ENCODE peak calls at places on chromosome 10, in six cellular contexts. One of them, this sample, is unnamed.

GRCh38 chr10:24721254-24722106 is 2.2 kb downstream of the ARHGAP21 start:
- DNase-seq in hepatocyte: peak; percentile 47
- DNase-seq in PC-9: peak; percentile 34
- DNase-seq in heart right ventricle: peak; percentile 39
- DNase-seq in heart left ventricle: peak; percentile 17
- DNase-seq in esophagus squamous epithelium: no peak
- DNase-seq in this sample: peak; percentile 47

GRCh38 chr10:50615654-50616053 is 8.1 kb downstream of the SGMS1 start:
- DNase-seq in hepatocyte: no peak
- DNase-seq in PC-9: no peak
- DNase-seq in heart right ventricle: no peak
- DNase-seq in heart left ventricle: no peak
- DNase-seq in esophagus squamous epithelium: no peak
- DNase-seq in this sample: no peak

GRCh38 chr10:113407218-113407617 is 145.6 kb upstream of the HABP2 start:
- DNase-seq in hepatocyte: no peak
- DNase-seq in PC-9: no peak
- DNase-seq in heart right ventricle: no peak
- DNase-seq in heart left ventricle: no peak
- DNase-seq in esophagus squamous epithelium: no peak
- DNase-seq in this sample: no peak

GRCh38 chr10:50219200-50219599 is 32.1 kb downstream of the ASAH2 start:
- DNase-seq in hepatocyte: no peak
- DNase-seq in PC-9: no peak
- DNase-seq in heart right ventricle: no peak
- DNase-seq in heart left ventricle: no peak
- DNase-seq in esophagus squamous epithelium: no peak
- DNase-seq in this sample: no peak

GRCh38 chr10:21758239-21758638 is 224.2 kb downstream of the MLLT10 start:
- DNase-seq in hepatocyte: no peak
- DNase-seq in PC-9: no peak
- DNase-seq in heart right ventricle: no peak
- DNase-seq in heart left ventricle: no peak
- DNase-seq in esophagus squamous epithelium: no peak
- DNase-seq in this sample: no peak

GRCh38 chr10:33617381-33617780 is 282.9 kb upstream of the NRP1 start:
- DNase-seq in hepatocyte: peak; percentile 8
- DNase-seq in PC-9: no peak
- DNase-seq in heart right ventricle: no peak
- DNase-seq in heart left ventricle: no peak
- DNase-seq in esophagus squamous epithelium: no peak
- DNase-seq in this sample: no peak

GRCh38 chr10:119190353-119190752 is 11.7 kb upstream of the PRDX3 start:
- DNase-seq in hepatocyte: peak; percentile 70
- DNase-seq in PC-9: no peak
- DNase-seq in heart right ventricle: no peak
- DNase-seq in heart left ventricle: no peak
- DNase-seq in esophagus squamous epithelium: no peak
- DNase-seq in this sample: no peak

GRCh38 chr10:96765406-96766240 is 45.3 kb upstream of the PIK3AP1 start:
- DNase-seq in hepatocyte: peak; percentile 83
- DNase-seq in PC-9: peak; percentile 49
- DNase-seq in heart right ventricle: peak; percentile 69
- DNase-seq in heart left ventricle: peak; percentile 38
- DNase-seq in esophagus squamous epithelium: no peak
- DNase-seq in this sample: peak; percentile 65

GRCh38 chr10:128958881-128959690 is 508.0 kb upstream of the MGMT start:
- DNase-seq in hepatocyte: no peak
- DNase-seq in PC-9: no peak
- DNase-seq in heart right ventricle: no peak
- DNase-seq in heart left ventricle: no peak
- DNase-seq in esophagus squamous epithelium: no peak
- DNase-seq in this sample: no peak

GRCh38 chr10:87734987-87735827 is 75.5 kb downstream of the PAPSS2 start:
- DNase-seq in hepatocyte: peak; percentile 56
- DNase-seq in PC-9: peak; percentile 6
- DNase-seq in heart right ventricle: no peak
- DNase-seq in heart left ventricle: peak; percentile 34
- DNase-seq in esophagus squamous epithelium: no peak
- DNase-seq in this sample: peak; percentile 53

GRCh38 chr10:97937054-97937453 is 87.4 kb downstream of the GOLGA7B start:
- DNase-seq in hepatocyte: no peak
- DNase-seq in PC-9: no peak
- DNase-seq in heart right ventricle: no peak
- DNase-seq in heart left ventricle: no peak
- DNase-seq in esophagus squamous epithelium: no peak
- DNase-seq in this sample: no peak

GRCh38 chr10:97475936-97476594 is 22.2 kb downstream of the MMS19 start:
- DNase-seq in hepatocyte: no peak
- DNase-seq in PC-9: no peak
- DNase-seq in heart right ventricle: no peak
- DNase-seq in heart left ventricle: no peak
- DNase-seq in esophagus squamous epithelium: no peak
- DNase-seq in this sample: no peak

GRCh38 chr10:132094581-132095234 is 29.0 kb downstream of the JAKMIP3 start:
- DNase-seq in hepatocyte: peak; percentile 6
- DNase-seq in PC-9: peak; percentile 78
- DNase-seq in heart right ventricle: no peak
- DNase-seq in heart left ventricle: no peak
- DNase-seq in esophagus squamous epithelium: no peak
- DNase-seq in this sample: no peak

GRCh38 chr10:21336476-21337170 is 188.9 kb downstream of the SKIDA1 start:
- DNase-seq in hepatocyte: peak; percentile 86
- DNase-seq in PC-9: peak; percentile 81
- DNase-seq in heart right ventricle: no peak
- DNase-seq in heart left ventricle: peak; percentile 63
- DNase-seq in esophagus squamous epithelium: no peak
- DNase-seq in this sample: peak; percentile 58

GRCh38 chr10:48390933-48391845 is 84.7 kb downstream of the MAPK8 start:
- DNase-seq in hepatocyte: no peak
- DNase-seq in PC-9: no peak
- DNase-seq in heart right ventricle: no peak
- DNase-seq in heart left ventricle: no peak
- DNase-seq in esophagus squamous epithelium: no peak
- DNase-seq in this sample: no peak

GRCh38 chr10:76839276-76839675 is 798.3 kb downstream of the KCNMA1 start:
- DNase-seq in hepatocyte: no peak
- DNase-seq in PC-9: no peak
- DNase-seq in heart right ventricle: no peak
- DNase-seq in heart left ventricle: no peak
- DNase-seq in esophagus squamous epithelium: no peak
- DNase-seq in this sample: no peak

GRCh38 chr10:76577455-76577854 is 1060.2 kb downstream of the KCNMA1 start:
- DNase-seq in hepatocyte: no peak
- DNase-seq in PC-9: no peak
- DNase-seq in heart right ventricle: no peak
- DNase-seq in heart left ventricle: no peak
- DNase-seq in esophagus squamous epithelium: no peak
- DNase-seq in this sample: no peak

GRCh38 chr10:33801705-33802104 is 467.2 kb upstream of the NRP1 start:
- DNase-seq in hepatocyte: peak; percentile 45
- DNase-seq in PC-9: peak; percentile 54
- DNase-seq in heart right ventricle: no peak
- DNase-seq in heart left ventricle: no peak
- DNase-seq in esophagus squamous epithelium: no peak
- DNase-seq in this sample: no peak

GRCh38 chr10:77682408-77683087 is 44.9 kb upstream of the KCNMA1 start:
- DNase-seq in hepatocyte: no peak
- DNase-seq in PC-9: no peak
- DNase-seq in heart right ventricle: no peak
- DNase-seq in heart left ventricle: no peak
- DNase-seq in esophagus squamous epithelium: no peak
- DNase-seq in this sample: no peak

GRCh38 chr10:3231951-3232730 is 59.6 kb upstream of the PITRM1 start:
- DNase-seq in hepatocyte: no peak
- DNase-seq in PC-9: no peak
- DNase-seq in heart right ventricle: no peak
- DNase-seq in heart left ventricle: no peak
- DNase-seq in esophagus squamous epithelium: no peak
- DNase-seq in this sample: no peak

GRCh38 chr10:34916368-34916767 is 101.3 kb upstream of the PARD3 start:
- DNase-seq in hepatocyte: no peak
- DNase-seq in PC-9: no peak
- DNase-seq in heart right ventricle: no peak
- DNase-seq in heart left ventricle: no peak
- DNase-seq in esophagus squamous epithelium: no peak
- DNase-seq in this sample: no peak

GRCh38 chr10:120981601-120982381 is 130.6 kb downstream of the WDR11 start:
- DNase-seq in hepatocyte: no peak
- DNase-seq in PC-9: no peak
- DNase-seq in heart right ventricle: no peak
- DNase-seq in heart left ventricle: no peak
- DNase-seq in esophagus squamous epithelium: no peak
- DNase-seq in this sample: no peak

GRCh38 chr10:52539463-52539862 is 225.4 kb downstream of the DKK1 start:
- DNase-seq in hepatocyte: no peak
- DNase-seq in PC-9: peak; percentile 26
- DNase-seq in heart right ventricle: no peak
- DNase-seq in heart left ventricle: no peak
- DNase-seq in esophagus squamous epithelium: no peak
- DNase-seq in this sample: no peak

GRCh38 chr10:70835895-70836294 is 20.1 kb downstream of the SGPL1 start:
- DNase-seq in hepatocyte: no peak
- DNase-seq in PC-9: no peak
- DNase-seq in heart right ventricle: no peak
- DNase-seq in heart left ventricle: no peak
- DNase-seq in esophagus squamous epithelium: no peak
- DNase-seq in this sample: no peak

GRCh38 chr10:108307250-108307924 is 1142.9 kb upstream of the SORCS1 start:
- DNase-seq in hepatocyte: no peak
- DNase-seq in PC-9: no peak
- DNase-seq in heart right ventricle: no peak
- DNase-seq in heart left ventricle: no peak
- DNase-seq in esophagus squamous epithelium: no peak
- DNase-seq in this sample: no peak

DNA sequence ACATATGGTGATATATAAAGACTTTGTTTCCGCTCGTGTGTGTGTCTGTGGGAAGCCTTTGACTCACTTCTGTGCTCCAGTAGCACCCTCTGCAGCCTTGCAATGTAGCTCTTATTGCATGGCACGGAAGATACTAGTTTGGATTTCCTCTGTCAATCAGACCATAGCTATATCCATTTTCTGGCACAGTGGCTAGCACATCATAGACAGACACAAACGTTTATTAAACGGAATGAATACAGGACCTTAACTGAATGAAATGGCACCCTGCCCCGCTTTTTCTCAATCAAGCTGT is 124.0 kb upstream of the PTPN20 start:
- DNase-seq in hepatocyte: peak; percentile 52
- DNase-seq in PC-9: peak; percentile 34
- DNase-seq in heart right ventricle: no peak
- DNase-seq in heart left ventricle: peak; percentile 11
- DNase-seq in esophagus squamous epithelium: no peak
- DNase-seq in this sample: no peak
- TF ChIP-seq CTCF in hepatocyte: peak; percentile 37
- TF ChIP-seq CTCF in PC-9: no peak
- TF ChIP-seq CTCF in heart right ventricle: peak; percentile 16
- TF ChIP-seq CTCF in heart left ventricle: no peak
- TF ChIP-seq CTCF in esophagus squamous epithelium: no peak
- TF ChIP-seq CTCF in this sample: no peak

GRCh38 chr10:15738237-15738928 is 18.7 kb upstream of the ITGA8 start:
- DNase-seq in hepatocyte: no peak
- DNase-seq in PC-9: no peak
- DNase-seq in heart right ventricle: no peak
- DNase-seq in heart left ventricle: peak; percentile 29
- DNase-seq in esophagus squamous epithelium: no peak
- DNase-seq in this sample: peak; percentile 47
- H3K27ac ChIP-seq in hepatocyte: peak overlapping the region; percentile 32
- H3K27ac ChIP-seq in PC-9: no peak overlapping the region
- H3K27ac ChIP-seq in heart right ventricle: no peak overlapping the region
- H3K27ac ChIP-seq in heart left ventricle: peak overlapping the region; percentile 2
- H3K27ac ChIP-seq in esophagus squamous epithelium: peak overlapping the region; percentile 84
- H3K27ac ChIP-seq in this sample: peak overlapping the region; percentile 72

GRCh38 chr10:89915970-89916369 is 214.6 kb downstream of the KIF20B start:
- DNase-seq in hepatocyte: no peak
- DNase-seq in PC-9: no peak
- DNase-seq in heart right ventricle: no peak
- DNase-seq in heart left ventricle: no peak
- DNase-seq in esophagus squamous epithelium: no peak
- DNase-seq in this sample: no peak
- H3K4me1 ChIP-seq in hepatocyte: no peaks in the 10 kb centered on the region
- H3K4me1 ChIP-seq in PC-9: peaks cover 47% of the 10 kb centered on the region
- H3K4me1 ChIP-seq in heart right ventricle: no peaks in the 10 kb centered on the region
- H3K4me1 ChIP-seq in heart left ventricle: no peaks in the 10 kb centered on the region
- H3K4me1 ChIP-seq in esophagus squamous epithelium: no peaks in the 10 kb centered on the region
- H3K4me1 ChIP-seq in this sample: no peaks in the 10 kb centered on the region

GRCh38 chr10:115968236-115968635 is 304.8 kb downstream of the GFRA1 start:
- DNase-seq in hepatocyte: no peak
- DNase-seq in PC-9: no peak
- DNase-seq in heart right ventricle: no peak
- DNase-seq in heart left ventricle: no peak
- DNase-seq in esophagus squamous epithelium: no peak
- DNase-seq in this sample: no peak

GRCh38 chr10:115969591-115969990 is 303.4 kb downstream of the GFRA1 start:
- DNase-seq in hepatocyte: no peak
- DNase-seq in PC-9: no peak
- DNase-seq in heart right ventricle: no peak
- DNase-seq in heart left ventricle: no peak
- DNase-seq in esophagus squamous epithelium: no peak
- DNase-seq in this sample: no peak

GRCh38 chr10:115964827-115965226 is 308.2 kb downstream of the GFRA1 start:
- DNase-seq in hepatocyte: no peak
- DNase-seq in PC-9: no peak
- DNase-seq in heart right ventricle: no peak
- DNase-seq in heart left ventricle: no peak
- DNase-seq in esophagus squamous epithelium: no peak
- DNase-seq in this sample: no peak

GRCh38 chr10:115958043-115958442 is 315.0 kb downstream of the GFRA1 start:
- DNase-seq in hepatocyte: no peak
- DNase-seq in PC-9: no peak
- DNase-seq in heart right ventricle: no peak
- DNase-seq in heart left ventricle: no peak
- DNase-seq in esophagus squamous epithelium: no peak
- DNase-seq in this sample: no peak

GRCh38 chr10:115963848-115964247 is 309.2 kb downstream of the GFRA1 start:
- DNase-seq in hepatocyte: no peak
- DNase-seq in PC-9: no peak
- DNase-seq in heart right ventricle: no peak
- DNase-seq in heart left ventricle: no peak
- DNase-seq in esophagus squamous epithelium: no peak
- DNase-seq in this sample: no peak
- TF ChIP-seq CTCF in hepatocyte: no peak
- TF ChIP-seq CTCF in PC-9: no peak
- TF ChIP-seq CTCF in heart right ventricle: no peak
- TF ChIP-seq CTCF in heart left ventricle: no peak
- TF ChIP-seq CTCF in esophagus squamous epithelium: no peak
- TF ChIP-seq CTCF in this sample: no peak

This sample was measured in ovary.